ENCODE peak calls at places on chromosomes 2 and 18, in six cellular contexts. U, F, K, X, C and S are unnamed samples.

GRCh38 chr18:13136056-13136688 is 82.4 kb upstream of the LDLRAD4 start:
- DNase-seq in F (peak; percentile 3), U (no peak), X (no peak), K (no peak), C (no peak), S (no peak)

GRCh38 chr2:58762176-58762781 is 521.2 kb upstream of the FANCL start:
- DNase-seq in C (peak; percentile 28), U (no peak), K (peak; percentile 26), X (peak; percentile 90), F (peak; percentile 65), S (peak; percentile 45)

GRCh38 chr2:84847326-84848050 is 33.4 kb downstream of the TRABD2A start:
- DNase-seq in F (peak; percentile 20), U (no peak), K (no peak), C (no peak), X (no peak), S (no peak)

GRCh38 chr2:96934096-96934495 is 52.3 kb downstream of the FAM178B start:
- DNase-seq in C (no peak), U (no peak), X (no peak), F (no peak), K (no peak), S (no peak)

GRCh38 chr2:197286805-197287595 is 23.6 kb downstream of the ANKRD44 start:
- DNase-seq in F (peak; percentile 89), C (peak; percentile 72), X (no peak), K (no peak), U (no peak), S (peak; percentile 80)

GRCh38 chr2:189056200-189057106 is 82.3 kb downstream of the COL3A1 start:
- DNase-seq in U (no peak), C (no peak), F (no peak), K (no peak), X (no peak), S (no peak)

GRCh38 chr2:230932556-230933511 is 7.8 kb upstream of the GPR55 start:
- DNase-seq in X (no peak), F (peak; percentile 19), C (no peak), U (peak; percentile 63), K (no peak), S (peak; percentile 69)

GRCh38 chr18:3449702-3450357 is at the start of gene TGIF1:
- DNase-seq in C (peak; percentile 93), X (peak; percentile 82), U (peak; percentile 90), K (peak; percentile 86), F (peak; percentile 83), S (peak; percentile 84)

GRCh38 chr18:42480521-42480920 is 525.5 kb downstream of the PIK3C3 start:
- DNase-seq in U (no peak), X (no peak), F (no peak), C (no peak), K (no peak), S (no peak)

GRCh38 chr2:104733544-104733943 is 120.4 kb upstream of the POU3F3 start:
- DNase-seq in K (no peak), U (no peak), C (no peak), X (peak; percentile 81), F (no peak), S (peak; percentile 6)
- TF ChIP-seq CTCF in K (no peak), U (no peak), C (no peak), X (peak; percentile 74), F (peak; percentile 64), S (no peak)

GRCh38 chr2:60676950-60677349 is 79.1 kb upstream of the PAPOLG start:
- DNase-seq in C (no peak), K (no peak), U (no peak), F (no peak), X (no peak), S (no peak)

GRCh38 chr2:60675309-60675708 is 80.8 kb upstream of the PAPOLG start:
- DNase-seq in K (no peak), F (no peak), U (no peak), C (no peak), X (peak; percentile 12), S (no peak)

GRCh38 chr2:60674524-60675165 is 81.4 kb upstream of the PAPOLG start:
- DNase-seq in K (peak; percentile 87), F (peak; percentile 53), X (peak; percentile 91), U (peak; percentile 85), C (peak; percentile 65), S (peak; percentile 87)

GRCh38 chr2:60677376-60677775 is 78.7 kb upstream of the PAPOLG start:
- DNase-seq in X (no peak), U (no peak), K (no peak), C (peak; percentile 7), F (no peak), S (no peak)

GRCh38 chr2:60671971-60672370 is 84.1 kb upstream of the PAPOLG start:
- DNase-seq in C (no peak), X (no peak), K (no peak), F (no peak), U (no peak), S (no peak)
- H3K27ac ChIP-seq in C (no peak overlapping the region), X (no peak overlapping the region), K (no peak overlapping the region), F (no peak overlapping the region), U (no peak overlapping the region), S (no peak overlapping the region)

GRCh38 chr18:23479829-23480505 is 23.3 kb upstream of the RMC1 start:
- DNase-seq in K (no peak), C (no peak), F (no peak), X (no peak), U (no peak), S (no peak)
- H3K4me3 ChIP-seq in K (no peak overlapping the region), C (no peak overlapping the region), F (no peak overlapping the region), X (no peak overlapping the region), U (no peak overlapping the region), S (no peak overlapping the region)

GRCh38 chr2:100718065-100718570 is 101.8 kb upstream of the NPAS2 start:
- DNase-seq in X (no peak), F (no peak), C (no peak), K (no peak), U (no peak), S (no peak)
- TF ChIP-seq CTCF in X (no peak), F (no peak), C (no peak), K (no peak), U (no peak), S (no peak)

GRCh38 chr2:134573724-134574123 is 145.1 kb downstream of the TMEM163 start:
- DNase-seq in X (no peak), K (no peak), F (no peak), C (no peak), U (no peak), S (no peak)
- H3K27ac ChIP-seq in X (no peak overlapping the region), K (no peak overlapping the region), F (no peak overlapping the region), C (no peak overlapping the region), U (no peak overlapping the region), S (no peak overlapping the region)

DNA sequence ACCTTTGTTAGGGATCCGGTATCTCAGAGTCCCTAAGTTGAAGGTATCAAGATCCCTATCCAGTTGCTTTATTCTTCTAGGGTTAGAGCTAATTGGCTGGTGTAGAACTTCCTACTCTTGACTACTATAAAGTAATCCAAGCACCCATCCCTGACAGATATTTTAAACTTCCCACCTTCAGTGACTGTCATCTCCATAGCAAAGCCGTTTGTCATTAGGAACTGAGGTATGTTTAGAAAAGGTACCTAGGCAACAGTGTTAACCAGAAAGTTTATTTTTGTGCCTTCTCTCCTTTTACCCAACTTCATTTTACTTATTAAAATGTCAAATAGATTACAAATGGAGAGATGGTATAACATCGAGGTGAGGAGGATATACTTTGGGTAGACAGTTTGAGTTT is 4.5 kb downstream of the FAM117B start:
- DNase-seq in U (no peak), X (no peak), K (no peak), C (no peak), F (no peak), S (no peak)
- H3K4me3 ChIP-seq in U (no peak overlapping the region), X (no peak overlapping the region), K (no peak overlapping the region), C (no peak overlapping the region), F (no peak overlapping the region), S (no peak overlapping the region)